ENCODE peak calls at places on chromosome 13, in five cellular contexts. One of them, this sample, is unnamed.

GRCh38 chr13:88622362-88622973 is 951.3 kb downstream of the SLITRK5 start:
- DNase-seq in HT-29: no peak
- DNase-seq in endodermal cell: no peak
- DNase-seq in H1: no peak
- DNase-seq in natural killer cell: peak; percentile 34
- DNase-seq in this sample: no peak

GRCh38 chr13:50909605-50910482 is at the start of gene RNASEH2B:
- DNase-seq in natural killer cell: peak; percentile 68
- DNase-seq in H1: peak; percentile 83
- DNase-seq in endodermal cell: peak; percentile 89
- DNase-seq in HT-29: peak; percentile 78
- DNase-seq in this sample: no peak

GRCh38 chr13:73608731-73609485 is 525.3 kb downstream of the KLF12 start:
- DNase-seq in endodermal cell: no peak
- DNase-seq in HT-29: peak; percentile 15
- DNase-seq in natural killer cell: no peak
- DNase-seq in H1: no peak
- DNase-seq in this sample: no peak

GRCh38 chr13:66703597-66703996 is 526.5 kb downstream of the PCDH9 start:
- DNase-seq in endodermal cell: no peak
- DNase-seq in H1: no peak
- DNase-seq in HT-29: no peak
- DNase-seq in natural killer cell: no peak
- DNase-seq in this sample: no peak

GRCh38 chr13:75324413-75324940 is 157.5 kb downstream of the TBC1D4 start:
- DNase-seq in endodermal cell: no peak
- DNase-seq in HT-29: no peak
- DNase-seq in H1: no peak
- DNase-seq in natural killer cell: no peak
- DNase-seq in this sample: no peak

GRCh38 chr13:33126909-33127607 is 110.8 kb downstream of the KL start:
- DNase-seq in endodermal cell: no peak
- DNase-seq in natural killer cell: no peak
- DNase-seq in H1: no peak
- DNase-seq in HT-29: no peak
- DNase-seq in this sample: no peak

GRCh38 chr13:24274452-24274971 is 34.9 kb upstream of the C1QTNF9 start:
- DNase-seq in H1: no peak
- DNase-seq in HT-29: no peak
- DNase-seq in endodermal cell: peak; percentile 25
- DNase-seq in natural killer cell: peak; percentile 70
- DNase-seq in this sample: no peak

GRCh38 chr13:86758116-86758515 is 913.1 kb upstream of the SLITRK5 start:
- DNase-seq in H1: no peak
- DNase-seq in endodermal cell: no peak
- DNase-seq in natural killer cell: no peak
- DNase-seq in HT-29: no peak
- DNase-seq in this sample: no peak

GRCh38 chr13:34344761-34345600 is 527.0 kb downstream of the RFC3 start:
- DNase-seq in endodermal cell: no peak
- DNase-seq in natural killer cell: no peak
- DNase-seq in HT-29: no peak
- DNase-seq in H1: no peak
- DNase-seq in this sample: no peak

GRCh38 chr13:80341771-80342271 is 895 bp upstream of the SPRY2 start:
- DNase-seq in natural killer cell: no peak
- DNase-seq in endodermal cell: peak; percentile 87
- DNase-seq in HT-29: peak; percentile 71
- DNase-seq in H1: no peak
- DNase-seq in this sample: no peak

GRCh38 chr13:99211421-99212035 is 10.9 kb downstream of the UBAC2 start:
- DNase-seq in natural killer cell: no peak
- DNase-seq in HT-29: no peak
- DNase-seq in endodermal cell: no peak
- DNase-seq in H1: no peak
- DNase-seq in this sample: no peak

GRCh38 chr13:37179646-37180045 is 74.2 kb upstream of the CSNK1A1L start:
- DNase-seq in natural killer cell: no peak
- DNase-seq in H1: no peak
- DNase-seq in endodermal cell: no peak
- DNase-seq in HT-29: no peak
- DNase-seq in this sample: no peak

GRCh38 chr13:81726037-81726726 is 1385.3 kb upstream of the SPRY2 start:
- DNase-seq in natural killer cell: no peak
- DNase-seq in HT-29: no peak
- DNase-seq in H1: no peak
- DNase-seq in endodermal cell: no peak
- DNase-seq in this sample: no peak

GRCh38 chr13:24511019-24511823 is 1.4 kb downstream of the PARP4 start:
- DNase-seq in H1: no peak
- DNase-seq in natural killer cell: peak; percentile 37
- DNase-seq in HT-29: peak; percentile 96
- DNase-seq in endodermal cell: peak; percentile 66
- DNase-seq in this sample: no peak

GRCh38 chr13:36549771-36550170 is 117.5 kb downstream of the CCNA1 start:
- DNase-seq in HT-29: no peak
- DNase-seq in natural killer cell: no peak
- DNase-seq in H1: no peak
- DNase-seq in endodermal cell: no peak
- DNase-seq in this sample: no peak

GRCh38 chr13:30870049-30870884 is 35.8 kb upstream of the MEDAG start:
- DNase-seq in endodermal cell: peak; percentile 93
- DNase-seq in H1: peak; percentile 67
- DNase-seq in HT-29: peak; percentile 100
- DNase-seq in natural killer cell: no peak
- DNase-seq in this sample: no peak

GRCh38 chr13:111790621-111791020 is 276.3 kb upstream of the SOX1 start:
- DNase-seq in natural killer cell: no peak
- DNase-seq in HT-29: no peak
- DNase-seq in H1: peak; percentile 2
- DNase-seq in endodermal cell: no peak
- DNase-seq in this sample: no peak

GRCh38 chr13:80126382-80127068 is 214.4 kb downstream of the SPRY2 start:
- DNase-seq in natural killer cell: no peak
- DNase-seq in HT-29: no peak
- DNase-seq in endodermal cell: no peak
- DNase-seq in H1: no peak
- DNase-seq in this sample: no peak

GRCh38 chr13:44128522-44128921 is 245.1 kb upstream of the SERP2 start:
- DNase-seq in H1: no peak
- DNase-seq in natural killer cell: no peak
- DNase-seq in HT-29: no peak
- DNase-seq in endodermal cell: no peak
- DNase-seq in this sample: no peak

GRCh38 chr13:45707701-45708100 is 5.6 kb downstream of the CBY2 start:
- DNase-seq in H1: no peak
- DNase-seq in natural killer cell: no peak
- DNase-seq in HT-29: no peak
- DNase-seq in endodermal cell: no peak
- DNase-seq in this sample: no peak

GRCh38 chr13:45120967-45121366 is 657 bp downstream of the GTF2F2 start:
- DNase-seq in endodermal cell: no peak
- DNase-seq in H1: no peak
- DNase-seq in HT-29: no peak
- DNase-seq in natural killer cell: no peak
- DNase-seq in this sample: no peak

GRCh38 chr13:90436697-90437096 is 910.8 kb upstream of the MIR17HG start:
- DNase-seq in HT-29: no peak
- DNase-seq in endodermal cell: no peak
- DNase-seq in H1: no peak
- DNase-seq in natural killer cell: no peak
- DNase-seq in this sample: no peak

GRCh38 chr13:44972956-44973581 is 16.2 kb downstream of the NUFIP1 start:
- DNase-seq in HT-29: peak; percentile 65
- DNase-seq in natural killer cell: no peak
- DNase-seq in endodermal cell: no peak
- DNase-seq in H1: no peak
- DNase-seq in this sample: no peak

GRCh38 chr13:113445791-113446487 is 7.3 kb downstream of the ADPRHL1 start:
- DNase-seq in endodermal cell: peak; percentile 36
- DNase-seq in natural killer cell: no peak
- DNase-seq in HT-29: no peak
- DNase-seq in H1: no peak
- DNase-seq in this sample: no peak

GRCh38 chr13:40974460-40975407 is 44.4 kb downstream of the ELF1 start:
- DNase-seq in natural killer cell: no peak
- DNase-seq in HT-29: peak; percentile 93
- DNase-seq in H1: no peak
- DNase-seq in endodermal cell: peak; percentile 64
- DNase-seq in this sample: peak; percentile 35

GRCh38 chr13:40158218-40158617 is 502.8 kb downstream of the COG6 start:
- DNase-seq in natural killer cell: no peak
- DNase-seq in H1: no peak
- DNase-seq in endodermal cell: no peak
- DNase-seq in HT-29: no peak
- DNase-seq in this sample: no peak

GRCh38 chr13:110625771-110626321 is 10.5 kb downstream of the NAXD start:
- DNase-seq in endodermal cell: peak; percentile 52
- DNase-seq in H1: no peak
- DNase-seq in HT-29: no peak
- DNase-seq in natural killer cell: no peak
- DNase-seq in this sample: no peak